ENCODE peak calls at places on chromosome 13, in nine cellular contexts. P, W, Y, M, S, X, D, K and J are unnamed samples.

GRCh38 chr13:94154362-94154761 is 325.1 kb downstream of the DCT start:
- DNase-seq in D (no peak), W (no peak), Y (no peak), P (no peak), M (peak; percentile 36), S (peak; percentile 49), X (peak; percentile 73), K (peak; percentile 24), J (peak; percentile 32)

GRCh38 chr13:76677047-76677446 is 209.2 kb downstream of the KCTD12 start:
- DNase-seq in S (no peak), P (no peak), D (no peak), M (no peak), W (no peak), X (peak; percentile 64), Y (no peak), K (peak; percentile 20), J (peak; percentile 82)

GRCh38 chr13:31160857-31161582 is 684 bp downstream of the HSPH1 start:
- DNase-seq in D (peak; percentile 70), W (peak; percentile 15), S (peak; percentile 45), Y (no peak), P (peak; percentile 48), K (peak; percentile 82), M (peak; percentile 52), X (peak; percentile 81), J (peak; percentile 76)

GRCh38 chr13:97026759-97027555 is 32.7 kb upstream of the OXGR1 start:
- DNase-seq in W (no peak), P (no peak), Y (no peak), K (no peak), D (no peak), M (no peak), S (no peak), X (peak; percentile 3), J (no peak)

GRCh38 chr13:63636231-63636993 is 2220.8 kb upstream of the PCDH20 start:
- DNase-seq in K (no peak), P (no peak), M (no peak), W (no peak), X (no peak), D (no peak), Y (no peak), S (no peak), J (no peak)

GRCh38 chr13:79870766-79871165 is 389.8 kb downstream of the NDFIP2 start:
- DNase-seq in P (no peak), M (no peak), X (peak; percentile 28), W (no peak), K (no peak), S (no peak), D (no peak), Y (no peak), J (no peak)

GRCh38 chr13:26476111-26476743 is 81.3 kb upstream of the WASF3 start:
- DNase-seq in M (no peak), W (no peak), S (no peak), D (peak; percentile 46), P (no peak), X (peak; percentile 61), K (no peak), Y (no peak), J (peak; percentile 38)

GRCh38 chr13:41588899-41589298 is 131.5 kb downstream of the RGCC start:
- DNase-seq in M (no peak), W (no peak), D (no peak), P (no peak), X (peak; percentile 95), Y (no peak), S (no peak), K (no peak), J (peak; percentile 75)

GRCh38 chr13:18952225-18953016 is 229.2 kb downstream of the TUBA3C start:
- DNase-seq in D (no peak), S (no peak), W (no peak), X (no peak), P (no peak), Y (no peak), K (no peak), M (no peak), J (no peak)

GRCh38 chr13:53342623-53343022 is 314.0 kb downstream of the OLFM4 start:
- DNase-seq in P (no peak), K (no peak), M (no peak), X (no peak), D (no peak), W (no peak), S (no peak), Y (no peak), J (no peak)

GRCh38 chr13:94710081-94710809 is 2.1 kb downstream of the SOX21 start:
- DNase-seq in W (no peak), K (no peak), D (no peak), Y (no peak), X (no peak), S (no peak), P (no peak), M (no peak), J (no peak)

GRCh38 chr13:40776681-40777165 is 5.7 kb upstream of the MRPS31 start:
- DNase-seq in P (peak; percentile 79), Y (no peak), M (no peak), S (no peak), K (no peak), W (peak; percentile 47), D (no peak), X (peak; percentile 76), J (peak; percentile 30)

GRCh38 chr13:73940098-73940497 is 194.1 kb downstream of the KLF12 start:
- DNase-seq in M (no peak), K (no peak), X (no peak), D (no peak), S (no peak), P (no peak), Y (no peak), W (no peak), J (no peak)

GRCh38 chr13:75838366-75839017 is 202.4 kb downstream of the LMO7 start:
- DNase-seq in K (no peak), M (no peak), W (no peak), P (no peak), X (no peak), Y (no peak), S (no peak), D (no peak), J (no peak)

DNA sequence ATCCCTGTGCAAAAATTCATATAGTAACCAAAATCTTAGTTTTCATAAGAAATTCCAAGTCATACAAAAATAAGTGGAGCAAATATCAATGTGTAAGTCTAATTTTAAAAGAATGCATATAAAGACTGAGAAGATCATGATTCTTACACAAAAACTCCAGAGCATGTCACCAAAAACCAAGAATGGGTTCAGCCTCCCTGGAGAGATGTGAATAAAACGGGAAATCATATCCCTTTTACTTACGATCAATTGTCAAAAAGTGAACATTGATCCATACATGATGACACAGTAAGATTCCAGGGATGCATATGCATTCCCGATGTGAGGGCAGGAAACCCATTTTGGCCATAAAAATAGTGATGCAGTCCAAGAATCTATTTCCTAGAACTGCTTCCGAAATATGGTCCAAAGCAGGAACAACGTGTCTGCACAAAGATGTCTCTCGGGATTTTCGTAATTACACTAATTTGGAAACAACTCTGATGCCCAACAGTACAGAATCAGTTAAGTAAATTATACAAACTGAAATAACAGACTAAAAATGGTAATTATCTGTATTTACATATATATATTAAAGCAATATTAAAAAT is 123.6 kb downstream of the STK24 start:
- DNase-seq in S (no peak), K (no peak), P (no peak), Y (no peak), M (no peak), X (no peak), D (no peak), W (no peak), J (no peak)
- H3K36me3 ChIP-seq in S (peaks cover 3% of the 10 kb centered on the region), K (peaks cover 5% of the 10 kb centered on the region), P (peaks cover 5% of the 10 kb centered on the region), Y (peaks cover 12% of the 10 kb centered on the region), M (peaks cover 6% of the 10 kb centered on the region), X (peaks cover 14% of the 10 kb centered on the region), D (no peaks in the 10 kb centered on the region), W (peaks cover 66% of the 10 kb centered on the region), J (peaks cover 37% of the 10 kb centered on the region)

DNA sequence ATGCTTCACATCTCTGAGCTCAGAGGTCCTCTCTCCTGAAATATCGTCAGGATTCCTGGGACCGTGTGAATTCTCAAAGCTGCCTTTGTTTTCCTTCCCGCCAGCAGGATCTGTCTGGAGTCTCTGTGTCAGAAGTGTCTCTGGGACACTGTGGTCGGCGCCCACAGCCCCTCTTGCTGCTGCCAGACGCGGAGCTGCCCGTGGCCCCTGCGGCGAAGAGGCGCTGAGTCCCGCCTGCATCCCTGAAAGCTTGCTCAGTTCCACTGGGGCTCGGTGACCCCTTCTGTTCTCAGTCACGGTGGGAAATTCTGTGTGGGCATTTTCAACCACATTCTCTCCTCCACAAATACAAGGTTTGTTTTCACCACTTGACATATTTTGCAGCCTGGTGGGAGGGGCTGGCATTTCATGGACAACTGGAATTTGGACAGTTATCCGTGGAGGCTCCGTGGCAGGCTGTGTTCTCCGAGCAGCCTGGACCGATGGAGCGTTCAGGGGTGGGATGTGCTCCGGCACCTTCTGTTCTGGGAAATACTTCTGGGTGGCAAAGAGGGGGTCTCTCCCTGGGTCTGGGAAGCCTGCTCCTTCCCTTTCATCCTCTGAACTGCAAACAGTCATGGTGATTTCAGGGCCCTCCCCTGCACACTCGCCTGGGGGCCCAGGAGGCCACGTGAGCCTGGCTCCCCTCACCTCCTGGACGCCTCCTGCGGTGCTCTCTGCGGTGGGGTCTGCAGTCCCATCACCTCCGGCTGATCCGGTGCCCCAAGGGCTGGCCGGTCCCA is 42.6 kb upstream of the GRTP1 start:
- DNase-seq in W (no peak), Y (no peak), M (no peak), D (peak; percentile 25), X (peak; percentile 35), S (no peak), K (no peak), P (no peak), J (no peak)
- H3K27me3 ChIP-seq in W (peaks cover 5% of the 10 kb centered on the region), Y (no peaks in the 10 kb centered on the region), M (no peaks in the 10 kb centered on the region), D (no peaks in the 10 kb centered on the region), X (no peaks in the 10 kb centered on the region), S (no peaks in the 10 kb centered on the region), K (no peaks in the 10 kb centered on the region), P (no peaks in the 10 kb centered on the region), J (no peaks in the 10 kb centered on the region)

GRCh38 chr13:113178896-113179167 is 20.4 kb downstream of the PROZ start:
- DNase-seq in Y (no peak), M (no peak), W (no peak), X (no peak), P (no peak), S (no peak), D (no peak), K (no peak), J (no peak)
- H3K36me3 ChIP-seq in Y (peaks cover 23% of the 10 kb centered on the region), M (peaks cover 38% of the 10 kb centered on the region), W (peaks cover 34% of the 10 kb centered on the region), X (peaks cover 30% of the 10 kb centered on the region), P (peaks cover 16% of the 10 kb centered on the region), S (no peaks in the 10 kb centered on the region), D (no peaks in the 10 kb centered on the region), K (no peaks in the 10 kb centered on the region), J (peaks cover 32% of the 10 kb centered on the region)

GRCh38 chr13:112444001-112444311 is 67.8 kb downstream of the SPACA7 start:
- DNase-seq in M (peak; percentile 77), P (peak; percentile 20), Y (peak; percentile 63), K (peak; percentile 68), X (peak; percentile 26), D (peak; percentile 52), S (peak; percentile 80), W (no peak), J (peak; percentile 49)

GRCh38 chr13:112444416-112445399 is 68.6 kb downstream of the SPACA7 start:
- DNase-seq in D (no peak), S (no peak), X (no peak), K (peak; percentile 14), P (no peak), W (no peak), M (no peak), Y (no peak), J (no peak)

GRCh38 chr13:112441779-112442310 is 65.7 kb downstream of the SPACA7 start:
- DNase-seq in X (no peak), P (no peak), D (no peak), W (no peak), S (no peak), M (no peak), K (no peak), Y (no peak), J (no peak)

GRCh38 chr13:112442483-112443090 is 66.4 kb downstream of the SPACA7 start:
- DNase-seq in M (no peak), W (no peak), D (no peak), Y (no peak), P (no peak), X (no peak), S (no peak), K (peak; percentile 7), J (no peak)

GRCh38 chr13:112443191-112444000 is 67.2 kb downstream of the SPACA7 start:
- DNase-seq in W (no peak), X (no peak), D (no peak), K (peak; percentile 18), P (no peak), Y (no peak), S (no peak), M (no peak), J (no peak)
- H3K27me3 ChIP-seq in W (peaks cover 4% of the 10 kb centered on the region), X (no peaks in the 10 kb centered on the region), D (no peaks in the 10 kb centered on the region), K (peaks cover 7% of the 10 kb centered on the region), P (no peaks in the 10 kb centered on the region), Y (no peaks in the 10 kb centered on the region), S (no peaks in the 10 kb centered on the region), M (no peaks in the 10 kb centered on the region), J (no peaks in the 10 kb centered on the region)